ENCODE peak calls at places on chromosomes 11 and 22, in four cellular contexts. G is upper lobe of left lung; V is CD8-positive, alpha-beta T cell; W is BJ. X is an unnamed sample.

GRCh38 chr22:22087854-22088657 is 105.5 kb upstream of the TOP3B start:
- DNase-seq in G (no peak), V (no peak), W (no peak), X (no peak)

GRCh38 chr22:46057762-46058420 is 80.9 kb upstream of the WNT7B start:
- DNase-seq in G (peak; percentile 86), V (no peak), W (no peak), X (no peak)

GRCh38 chr11:94740975-94741707 is 27.0 kb upstream of the AMOTL1 start:
- DNase-seq in G (no peak), V (no peak), W (no peak), X (peak; percentile 44)

GRCh38 chr11:76288166-76288978 is 82.1 kb upstream of the WNT11 start:
- DNase-seq in G (no peak), V (peak; percentile 67), W (no peak), X (no peak)

GRCh38 chr22:49826603-49827306 is 918 bp downstream of the BRD1 start:
- DNase-seq in G (peak; percentile 48), V (peak; percentile 58), W (no peak), X (no peak)

GRCh38 chr22:42933783-42934144 is 76.7 kb upstream of the ARFGAP3 start:
- DNase-seq in G (no peak), V (no peak), W (peak; percentile 95), X (no peak)

GRCh38 chr11:86741489-86742435 is 58.6 kb upstream of the PRSS23 start:
- DNase-seq in G (no peak), V (no peak), W (no peak), X (no peak)

GRCh38 chr11:104151404-104152204 is 12.3 kb downstream of the PDGFD start:
- DNase-seq in G (no peak), V (no peak), W (no peak), X (no peak)

GRCh38 chr22:45205624-45205925 is 35.1 kb downstream of the KIAA0930 start:
- DNase-seq in G (peak; percentile 12), V (no peak), W (no peak), X (no peak)

GRCh38 chr11:131430466-131431176 is 60.2 kb downstream of the NTM start:
- DNase-seq in G (no peak), V (no peak), W (no peak), X (no peak)

GRCh38 chr11:3222003-3222855 is 3.6 kb upstream of the MRGPRG start:
- DNase-seq in G (no peak), V (no peak), W (no peak), X (no peak)

GRCh38 chr11:15291885-15292284 is 177.2 kb downstream of the INSC start:
- DNase-seq in G (no peak), V (no peak), W (no peak), X (no peak)

GRCh38 chr11:75655619-75656018 is 13.2 kb downstream of the MAP6 start:
- DNase-seq in G (no peak), V (no peak), W (no peak), X (no peak)

GRCh38 chr22:24950272-24950902 is 2.1 kb upstream of the KIAA1671 start:
- DNase-seq in G (no peak), V (no peak), W (no peak), X (no peak)

GRCh38 chr22:46111645-46112306 is 38.5 kb upstream of the PPARA start:
- DNase-seq in G (no peak), V (no peak), W (no peak), X (no peak)

GRCh38 chr11:46857666-46858065 is 11.6 kb upstream of the CKAP5 start:
- DNase-seq in G (no peak), V (no peak), W (no peak), X (no peak)

GRCh38 chr22:24730864-24731263 is 43.7 kb downstream of the PIWIL3 start:
- DNase-seq in G (no peak), V (no peak), W (no peak), X (peak; percentile 36)

GRCh38 chr22:47837703-47838102 is 1075.3 kb downstream of the TBC1D22A start:
- DNase-seq in G (no peak), V (no peak), W (no peak), X (peak; percentile 15)

GRCh38 chr22:43881091-43882061 is 10.4 kb downstream of the PNPLA5 start:
- DNase-seq in G (no peak), V (no peak), W (no peak), X (no peak)

GRCh38 chr11:118892515-118892914 is 8.8 kb downstream of the CXCR5 start:
- DNase-seq in G (no peak), V (peak; percentile 82), W (no peak), X (no peak)

GRCh38 chr11:131674051-131674755 is 303.8 kb downstream of the NTM start:
- DNase-seq in G (peak; percentile 72), V (no peak), W (peak; percentile 51), X (peak; percentile 49)

GRCh38 chr11:62540804-62541671 is 5.6 kb downstream of the AHNAK start:
- DNase-seq in G (no peak), V (no peak), W (no peak), X (no peak)

GRCh38 chr11:104148696-104149095 is 15.3 kb downstream of the PDGFD start:
- DNase-seq in G (no peak), V (no peak), W (no peak), X (no peak)

GRCh38 chr22:29265929-29266328 is 1.9 kb downstream of the RHBDD3 start:
- DNase-seq in G (no peak), V (no peak), W (no peak), X (no peak)

GRCh38 chr22:22362939-22363338 is 118.4 kb downstream of the VPREB1 start:
- DNase-seq in G (no peak), V (no peak), W (no peak), X (no peak)

DNA sequence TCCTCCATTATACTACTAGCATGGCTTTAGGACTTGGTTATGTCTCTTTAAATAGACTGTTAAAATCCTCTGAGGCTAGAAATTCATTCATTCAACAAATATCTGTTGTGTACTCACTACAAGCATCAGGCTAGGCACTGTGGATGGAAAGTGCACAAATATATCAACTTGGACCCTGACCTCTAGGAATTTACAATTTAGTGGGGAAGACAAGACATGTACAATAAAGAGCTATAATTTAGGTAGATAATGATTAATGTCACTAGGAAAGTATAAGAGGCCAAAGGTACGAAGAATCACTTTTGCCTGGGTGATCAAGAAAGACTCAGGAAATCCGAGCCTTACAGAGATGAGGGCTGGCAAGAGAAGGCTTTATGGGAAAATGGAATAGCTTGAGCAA is 25.6 kb upstream of the BMAL1 start:
- DNase-seq in G (no peak), V (no peak), W (no peak), X (no peak)
- H3K36me3 ChIP-seq in G (no peaks in the 10 kb centered on the region), V (no peaks in the 10 kb centered on the region), W (no peaks in the 10 kb centered on the region), X (no peaks in the 10 kb centered on the region)

DNA sequence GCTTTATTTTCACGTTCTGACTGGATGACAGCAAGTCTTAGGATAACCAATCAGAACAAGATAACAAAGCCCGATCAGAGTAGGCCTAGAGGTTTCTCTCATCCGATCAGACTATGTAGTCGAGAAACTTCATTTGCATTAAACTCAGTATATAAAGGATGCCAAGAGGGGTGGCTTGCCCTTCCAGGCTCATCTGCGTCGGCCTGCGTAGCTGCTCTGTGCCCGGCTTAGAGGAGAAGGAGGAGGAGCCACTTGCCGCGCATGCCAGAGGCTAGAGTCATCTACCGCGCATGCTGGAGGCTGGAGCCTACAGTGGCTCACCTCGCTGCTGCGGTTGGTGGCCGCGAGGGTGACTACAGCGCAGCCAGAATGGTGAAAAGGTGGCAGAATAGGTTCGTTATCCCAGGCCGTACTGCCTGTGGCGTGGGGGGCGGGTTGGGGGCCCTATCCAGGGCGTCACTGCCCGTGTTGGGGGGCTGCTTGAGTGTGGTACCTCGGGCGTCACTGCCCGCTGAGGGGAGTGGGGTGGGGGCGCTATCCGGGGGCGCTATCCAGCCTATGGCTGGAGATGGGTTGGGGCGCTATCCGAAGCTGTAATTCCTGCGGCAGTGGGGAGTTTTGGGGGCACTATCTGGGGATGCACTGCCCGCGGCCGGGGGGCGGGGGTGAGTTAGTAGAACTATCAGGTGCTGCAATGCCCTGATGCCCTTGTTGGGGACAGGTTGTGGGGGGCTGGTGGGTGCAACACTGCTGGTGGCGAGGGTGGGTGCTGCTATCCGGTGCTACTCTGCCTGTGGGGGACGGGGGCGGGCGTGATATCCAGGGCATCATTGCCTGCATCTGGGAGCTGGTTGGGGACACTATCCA is at the start of gene RFPL2:
- DNase-seq in G (peak; percentile 60), V (no peak), W (no peak), X (peak; percentile 39)
- H3K4me3 ChIP-seq in G (no peak within 1 kb of the TSS), V (peak within 1 kb of the TSS; percentile 33), W (no peak within 1 kb of the TSS), X (peak within 1 kb of the TSS; percentile 40)

GRCh38 chr11:64204464-64204989 is 2.0 kb upstream of the FERMT3 start:
- DNase-seq in G (peak; percentile 95), V (peak; percentile 87), W (peak; percentile 73), X (peak; percentile 78)
- H3K36me3 ChIP-seq in G (peaks cover 20% of the 10 kb centered on the region), V (peaks cover 40% of the 10 kb centered on the region), W (peaks cover 29% of the 10 kb centered on the region), X (peaks cover 90% of the 10 kb centered on the region)

GRCh38 chr22:33065230-33065629 is 7.0 kb upstream of the SYN3 start:
- DNase-seq in G (no peak), V (no peak), W (no peak), X (no peak)

GRCh38 chr22:33063611-33064010 is 5.4 kb upstream of the SYN3 start:
- DNase-seq in G (no peak), V (no peak), W (no peak), X (no peak)

GRCh38 chr22:33057363-33057995 is 702 bp downstream of the SYN3 start:
- DNase-seq in G (no peak), V (no peak), W (no peak), X (no peak)

DNA sequence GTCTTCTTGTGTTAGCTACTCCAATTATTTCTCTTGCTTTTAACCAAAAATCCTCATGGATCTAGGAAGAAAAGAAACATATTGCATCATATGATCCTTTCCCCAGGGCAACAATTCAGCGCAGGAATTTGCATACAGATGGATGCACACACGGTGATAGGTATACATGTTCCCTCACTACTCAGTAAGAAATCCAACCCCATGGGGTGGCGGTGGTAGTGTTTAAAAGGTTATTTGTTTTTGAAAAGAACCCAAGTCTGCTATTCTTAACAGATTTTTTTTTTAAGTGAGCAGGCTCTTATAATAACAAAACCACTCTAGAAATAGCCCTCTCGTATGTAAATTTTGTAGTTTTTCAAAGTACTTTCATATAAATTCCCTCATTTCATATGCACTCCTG is 4.2 kb upstream of the SYN3 start:
- DNase-seq in G (no peak), V (no peak), W (no peak), X (no peak)
- H3K4me3 ChIP-seq in G (no peak overlapping the region), V (no peak overlapping the region), W (no peak overlapping the region), X (no peak overlapping the region)

DNA sequence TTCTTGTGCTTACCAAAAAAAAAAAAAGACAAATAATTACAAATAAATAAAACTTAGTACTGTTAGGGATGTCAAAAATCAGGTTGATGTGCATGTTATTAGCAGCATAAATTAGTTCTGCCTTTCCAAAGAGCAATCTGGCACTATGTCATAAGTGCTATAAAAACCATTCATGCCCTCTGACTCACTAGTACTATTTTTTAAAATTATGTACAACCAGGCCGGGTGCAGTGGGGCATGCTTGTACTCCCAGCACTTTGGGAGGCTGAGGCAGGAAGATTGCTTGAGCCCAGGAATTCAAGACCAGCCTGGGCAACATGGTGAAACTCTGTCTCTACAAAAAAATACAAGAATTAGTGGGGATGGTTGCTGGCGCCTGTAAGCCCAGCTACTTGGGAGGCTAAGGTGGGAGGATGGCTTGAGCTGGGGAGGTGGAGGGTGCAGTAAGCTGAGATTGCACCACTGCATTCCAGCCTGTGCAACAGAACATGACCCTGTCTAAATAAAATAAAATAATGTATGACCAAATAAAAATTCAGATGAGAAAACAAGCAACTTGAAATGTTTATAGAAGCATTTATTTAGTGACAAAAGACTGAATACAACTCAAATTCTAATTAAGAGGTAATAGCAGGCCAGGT is 25.3 kb downstream of the UEVLD start:
- DNase-seq in G (no peak), V (no peak), W (no peak), X (no peak)
- H3K36me3 ChIP-seq in G (peaks cover 6% of the 10 kb centered on the region), V (no peaks in the 10 kb centered on the region), W (peaks cover 3% of the 10 kb centered on the region), X (no peaks in the 10 kb centered on the region)

GRCh38 chr11:66327171-66328035 is 8.8 kb downstream of the RIN1 start:
- DNase-seq in G (no peak), V (no peak), W (no peak), X (no peak)
- H3K4me3 ChIP-seq in G (no peak overlapping the region), V (no peak overlapping the region), W (no peak overlapping the region), X (no peak overlapping the region)

GRCh38 chr11:115226556-115226955 is 277.7 kb downstream of the CADM1 start:
- DNase-seq in G (no peak), V (no peak), W (peak; percentile 58), X (peak; percentile 85)
- H3K36me3 ChIP-seq in G (no peaks in the 10 kb centered on the region), V (no peaks in the 10 kb centered on the region), W (no peaks in the 10 kb centered on the region), X (peaks cover 9% of the 10 kb centered on the region)